ENCODE peak calls at places on chromosome X, in five cellular contexts. B, F, R, C and A are unnamed samples.

GRCh38 chrX:135974279-135974856 is 580 bp upstream of the MMGT1 start:
- DNase-seq in B (no peak), F (peak), R (peak), C (peak), A (peak)

GRCh38 chrX:71366674-71367256 is 608 bp downstream of the TAF1 start:
- DNase-seq in B (peak), F (peak), R (peak), C (peak), A (peak)

GRCh38 chrX:63979480-63979879 is 194.5 kb upstream of the ARHGEF9 start:
- DNase-seq in B (no peak), F (no peak), R (no peak), C (no peak), A (no peak)

GRCh38 chrX:150405576-150405975 is 42.5 kb downstream of the MAMLD1 start:
- DNase-seq in B (no peak), F (no peak), R (no peak), C (no peak), A (no peak)

GRCh38 chrX:100368167-100368566 is 41.9 kb downstream of the PCDH19 start:
- DNase-seq in B (no peak), F (peak), R (peak), C (no peak), A (no peak)

GRCh38 chrX:106917830-106918500 is 2.2 kb upstream of the CLDN2 start:
- DNase-seq in B (peak), F (peak), R (no peak), C (peak), A (no peak)

GRCh38 chrX:7045238-7045955 is 102.1 kb upstream of the STS start:
- DNase-seq in B (no peak), F (no peak), R (no peak), C (no peak), A (no peak)

GRCh38 chrX:38594434-38594833 is 33.1 kb downstream of the TSPAN7 start:
- DNase-seq in B (no peak), F (no peak), R (no peak), C (no peak), A (no peak)

GRCh38 chrX:15416133-15416993 is 32.1 kb upstream of the VEGFD start:
- DNase-seq in B (no peak), F (peak), R (no peak), C (no peak), A (no peak)

GRCh38 chrX:154749856-154750255 is 1.0 kb downstream of the GAB3 start:
- DNase-seq in B (no peak), F (no peak), R (no peak), C (no peak), A (no peak)